ENCODE peak calls at places on chromosomes 13 and 19, in four cellular contexts. V is CD4-positive, alpha-beta T cell; J is transverse colon; D is neural crest cell. L is an unnamed sample.

GRCh38 chr19:953501-954271 is 27.9 kb downstream of the ARID3A start:
- DNase-seq in V (no peak), J (no peak), D (no peak), L (no peak)

GRCh38 chr13:56110751-56111150 is 1030.0 kb upstream of the PRR20A start:
- DNase-seq in V (no peak), D (no peak), J (no peak), L (no peak)

GRCh38 chr19:55273978-55274707 is 5.8 kb downstream of the HSPBP1 start:
- DNase-seq in J (no peak), D (no peak), V (no peak), L (peak)

GRCh38 chr19:33731886-33732285 is 64.8 kb upstream of the KCTD15 start:
- DNase-seq in J (no peak), V (no peak), D (no peak), L (no peak)

GRCh38 chr13:113851826-113852535 is 11.9 kb downstream of the GAS6 start:
- DNase-seq in D (no peak), V (no peak), J (no peak), L (no peak)

GRCh38 chr19:7705387-7706187 is 3.7 kb upstream of the FCER2 start:
- DNase-seq in V (peak), D (no peak), J (peak), L (peak)

GRCh38 chr13:101398191-101398590 is 18.1 kb downstream of the NALCN start:
- DNase-seq in V (no peak), D (no peak), J (no peak), L (no peak)

GRCh38 chr13:47463726-47464125 is 537.3 kb downstream of the SUCLA2 start:
- DNase-seq in V (no peak), D (no peak), J (no peak), L (peak)

GRCh38 chr13:74200081-74200480 is 65.9 kb upstream of the KLF12 start:
- DNase-seq in D (no peak), J (no peak), V (no peak), L (no peak)

GRCh38 chr19:31718898-31719297 is 369.7 kb upstream of the TSHZ3 start:
- DNase-seq in V (no peak), D (no peak), J (no peak), L (no peak)

GRCh38 chr13:20945952-20946383 is 43.4 kb upstream of the XPO4 start:
- DNase-seq in J (peak), V (no peak), D (no peak), L (peak)

GRCh38 chr19:38252385-38252784 is 3.8 kb downstream of the PPP1R14A start:
- DNase-seq in D (no peak), J (no peak), V (no peak), L (no peak)

GRCh38 chr19:17234911-17235617 is 9.0 kb downstream of the OCEL1 start:
- DNase-seq in V (peak), D (peak), J (peak), L (peak)

GRCh38 chr13:79128158-79128557 is 277.9 kb downstream of the RBM26 start:
- DNase-seq in D (no peak), J (no peak), V (no peak), L (no peak)

GRCh38 chr13:100533588-100534041 is 55.0 kb downstream of the GGACT start:
- DNase-seq in V (no peak), D (no peak), J (no peak), L (no peak)

GRCh38 chr19:13057744-13058143 is 44.9 kb downstream of the LYL1 start:
- DNase-seq in V (no peak), J (no peak), D (no peak), L (no peak)

GRCh38 chr19:5387472-5387871 is 46.9 kb upstream of the PTPRS start:
- DNase-seq in V (no peak), D (no peak), J (no peak), L (no peak)

GRCh38 chr19:38210458-38210987 is 13.5 kb downstream of the DPF1 start:
- DNase-seq in D (peak), J (peak), V (no peak), L (no peak)

GRCh38 chr19:38470788-38471480 is 37.4 kb downstream of the RYR1 start:
- DNase-seq in J (no peak), D (no peak), V (no peak), L (no peak)

GRCh38 chr13:46184277-46184699 is 2.3 kb upstream of the LCP1 start:
- DNase-seq in D (peak), J (peak), V (peak), L (peak)

GRCh38 chr13:24668955-24669354 is 11.3 kb upstream of the ATP12A start:
- DNase-seq in D (no peak), V (no peak), J (peak), L (peak)

GRCh38 chr13:24671367-24672117 is 8.7 kb upstream of the ATP12A start:
- DNase-seq in J (peak), D (peak), V (no peak), L (peak)

GRCh38 chr13:24670174-24670573 is 10.0 kb upstream of the ATP12A start:
- DNase-seq in D (no peak), V (no peak), J (no peak), L (no peak)

GRCh38 chr13:24672141-24673132 is 7.8 kb upstream of the ATP12A start:
- DNase-seq in J (no peak), D (no peak), V (no peak), L (peak)

GRCh38 chr13:24670927-24671326 is 9.3 kb upstream of the ATP12A start:
- DNase-seq in J (no peak), D (no peak), V (no peak), L (no peak)
- TF ChIP-seq CTCF in J (no peak), D (no peak), V (no peak), L (no peak)

GRCh38 chr19:35740423-35741215 is 1.6 kb downstream of the IGFLR1 start:
- DNase-seq in J (peak), V (peak), D (peak), L (peak)

GRCh38 chr19:35742121-35742724 is at the start of gene IGFLR1:
- DNase-seq in D (no peak), J (peak), V (peak), L (peak)

GRCh38 chr19:35739275-35740107 is 2.8 kb downstream of the IGFLR1 start:
- DNase-seq in D (no peak), J (no peak), V (no peak), L (peak)

GRCh38 chr19:35740108-35740422 is 2.2 kb downstream of the IGFLR1 start:
- DNase-seq in V (no peak), D (no peak), J (no peak), L (no peak)

GRCh38 chr19:35741216-35741541 is 1.1 kb downstream of the IGFLR1 start:
- DNase-seq in V (no peak), J (no peak), D (no peak), L (no peak)
- TF ChIP-seq CTCF in V (no peak), J (no peak), D (peak), L (no peak)

GRCh38 chr19:34841780-34842179 is 68.8 kb upstream of the ZNF599 start:
- DNase-seq in D (no peak), V (no peak), J (no peak), L (no peak)
- TF ChIP-seq CTCF in D (no peak), V (no peak), J (no peak), L (no peak)

DNA sequence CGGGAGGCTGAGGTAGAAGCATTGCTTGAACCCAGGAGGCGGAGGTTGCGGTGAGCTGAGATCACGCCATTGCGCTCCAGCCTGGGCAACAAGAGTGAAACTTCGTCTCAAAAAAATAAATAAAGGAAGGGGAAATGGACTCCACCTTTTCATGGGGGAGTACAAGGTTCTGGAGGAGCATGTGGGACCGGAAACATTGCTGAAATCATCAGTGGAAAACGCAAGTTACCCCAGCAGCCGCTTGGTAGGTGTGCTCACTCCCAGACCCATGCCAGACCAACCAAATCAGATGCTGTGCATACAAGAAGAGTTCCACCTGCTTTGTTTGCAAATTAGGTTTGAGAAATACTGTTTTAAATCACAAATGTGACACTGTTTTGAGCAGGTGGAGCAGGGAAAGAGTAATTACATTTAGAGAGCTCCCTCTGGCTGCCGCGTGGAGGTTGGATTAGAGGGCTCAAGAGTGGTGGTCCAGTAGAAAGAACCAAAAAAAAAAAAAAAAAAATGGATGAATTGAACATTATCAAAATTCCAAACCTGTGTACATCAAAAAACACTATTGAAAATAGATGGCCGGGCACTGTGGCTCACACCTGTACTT is 4.9 kb downstream of the ERICH4 start:
- DNase-seq in J (no peak), D (no peak), V (no peak), L (no peak)
- TF ChIP-seq CTCF in J (no peak), D (no peak), V (no peak), L (no peak)

DNA sequence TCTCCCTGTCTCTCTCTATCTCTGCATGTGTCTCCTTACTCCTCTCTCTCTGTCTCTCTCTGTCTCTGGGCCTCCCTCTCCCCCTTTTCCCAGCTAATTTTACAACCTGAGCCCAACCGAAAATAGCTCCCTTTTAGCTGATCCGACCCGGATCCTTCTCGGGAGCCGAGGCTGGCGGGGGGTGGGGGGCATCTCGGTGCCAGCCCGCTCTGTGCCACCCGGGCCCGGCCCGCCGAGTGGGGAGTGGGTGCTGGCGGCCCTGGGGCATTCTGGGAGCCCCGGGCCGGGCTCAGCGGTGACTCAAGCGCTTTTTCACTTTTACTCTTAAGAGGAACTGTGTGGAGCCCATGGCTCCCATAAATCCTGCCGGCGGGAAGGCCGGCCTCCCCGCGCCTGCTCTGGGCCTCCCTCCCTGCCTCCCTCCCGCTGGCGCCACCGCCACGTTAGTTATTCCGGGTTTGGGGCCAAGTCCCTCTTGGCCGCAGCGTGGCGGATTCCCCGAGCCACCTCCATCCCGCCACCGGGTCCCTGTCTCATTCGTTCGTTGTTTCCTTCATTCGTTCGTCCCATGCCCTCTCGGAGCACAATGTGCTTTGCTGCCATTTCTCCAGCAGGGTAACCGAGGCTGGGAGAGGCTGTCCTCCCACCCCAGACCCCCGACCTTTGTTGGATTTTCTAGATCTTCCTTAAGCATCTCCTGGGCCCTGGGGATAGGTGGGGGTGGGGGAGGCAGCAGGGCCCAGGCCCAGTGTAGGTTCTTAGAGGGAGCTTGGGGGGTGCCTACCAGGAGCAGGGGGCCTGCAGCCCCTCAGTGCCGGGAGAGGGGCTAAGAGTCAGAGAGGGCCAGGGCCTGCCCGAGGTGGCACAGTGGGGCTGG is 3.2 kb downstream of the NFIC start:
- DNase-seq in V (no peak), J (peak), D (no peak), L (peak)
- TF ChIP-seq CTCF in V (no peak), J (peak), D (peak), L (no peak)